ENCODE peak calls at places on chromosomes 1 and 21, in four cellular contexts. One of them, this sample, is unnamed.

GRCh38 chr1:194225781-194226180 is 1039.4 kb upstream of the B3GALT2 start:
- DNase-seq in lower lobe of right lung: no peak
- DNase-seq in pancreas: no peak
- DNase-seq in kidney: no peak
- DNase-seq in this sample: no peak

GRCh38 chr1:158180741-158181576 is at the start of gene CD1D:
- DNase-seq in kidney: peak; percentile 80
- DNase-seq in lower lobe of right lung: peak; percentile 69
- DNase-seq in pancreas: no peak
- DNase-seq in this sample: peak; percentile 34

GRCh38 chr1:167995038-167995437 is 58.2 kb upstream of the MPC2 start:
- DNase-seq in lower lobe of right lung: no peak
- DNase-seq in pancreas: no peak
- DNase-seq in kidney: no peak
- DNase-seq in this sample: no peak

GRCh38 chr1:177928194-177928593 is 41.7 kb downstream of the SEC16B start:
- DNase-seq in lower lobe of right lung: no peak
- DNase-seq in kidney: no peak
- DNase-seq in pancreas: no peak
- DNase-seq in this sample: no peak

GRCh38 chr1:18946550-18947381 is 9.7 kb downstream of the IFFO2 start:
- DNase-seq in lower lobe of right lung: peak; percentile 50
- DNase-seq in kidney: peak; percentile 61
- DNase-seq in pancreas: no peak
- DNase-seq in this sample: no peak

GRCh38 chr21:41601573-41602371 is 93.8 kb upstream of the TMPRSS2 start:
- DNase-seq in kidney: peak; percentile 84
- DNase-seq in lower lobe of right lung: no peak
- DNase-seq in pancreas: no peak
- DNase-seq in this sample: no peak

GRCh38 chr1:22543679-22544078 is 19.6 kb upstream of the EPHA8 start:
- DNase-seq in lower lobe of right lung: no peak
- DNase-seq in pancreas: no peak
- DNase-seq in kidney: no peak
- DNase-seq in this sample: no peak

GRCh38 chr1:86788300-86789206 is 84.2 kb downstream of the SH3GLB1 start:
- DNase-seq in lower lobe of right lung: peak; percentile 49
- DNase-seq in kidney: peak; percentile 68
- DNase-seq in pancreas: no peak
- DNase-seq in this sample: no peak

GRCh38 chr1:12434174-12434573 is 183.8 kb downstream of the DHRS3 start:
- DNase-seq in lower lobe of right lung: no peak
- DNase-seq in pancreas: no peak
- DNase-seq in kidney: no peak
- DNase-seq in this sample: no peak

GRCh38 chr1:27382950-27383627 is at the start of gene CD164L2:
- DNase-seq in pancreas: peak; percentile 72
- DNase-seq in kidney: peak; percentile 85
- DNase-seq in lower lobe of right lung: peak; percentile 84
- DNase-seq in this sample: peak; percentile 91

GRCh38 chr1:24418898-24419628 is 3.5 kb downstream of the NIPAL3 start:
- DNase-seq in lower lobe of right lung: peak; percentile 83
- DNase-seq in pancreas: no peak
- DNase-seq in kidney: peak; percentile 79
- DNase-seq in this sample: peak; percentile 82

GRCh38 chr1:207454046-207454964 is at the start of gene CR2:
- DNase-seq in pancreas: peak; percentile 48
- DNase-seq in lower lobe of right lung: peak; percentile 65
- DNase-seq in kidney: peak; percentile 79
- DNase-seq in this sample: peak; percentile 82

GRCh38 chr1:198449281-198449680 is 91.2 kb downstream of the ATP6V1G3 start:
- DNase-seq in lower lobe of right lung: no peak
- DNase-seq in kidney: no peak
- DNase-seq in pancreas: no peak
- DNase-seq in this sample: no peak

GRCh38 chr1:45542591-45542990 is 8.0 kb upstream of the AKR1A1 start:
- DNase-seq in pancreas: no peak
- DNase-seq in kidney: no peak
- DNase-seq in lower lobe of right lung: peak; percentile 47
- DNase-seq in this sample: peak; percentile 66

GRCh38 chr1:63127376-63127775 is 195.0 kb upstream of the FOXD3 start:
- DNase-seq in pancreas: no peak
- DNase-seq in lower lobe of right lung: no peak
- DNase-seq in kidney: no peak
- DNase-seq in this sample: no peak

GRCh38 chr1:225888898-225889690 is at the start of gene LEFTY1:
- DNase-seq in kidney: peak; percentile 71
- DNase-seq in pancreas: no peak
- DNase-seq in lower lobe of right lung: peak; percentile 34
- DNase-seq in this sample: peak; percentile 83

GRCh38 chr1:190453550-190453949 is 24.1 kb downstream of the BRINP3 start:
- DNase-seq in kidney: no peak
- DNase-seq in pancreas: no peak
- DNase-seq in lower lobe of right lung: no peak
- DNase-seq in this sample: no peak

GRCh38 chr1:154557939-154558609 is 388 bp downstream of the UBE2Q1 start:
- DNase-seq in lower lobe of right lung: peak; percentile 82
- DNase-seq in pancreas: peak; percentile 50
- DNase-seq in kidney: peak; percentile 92
- DNase-seq in this sample: peak; percentile 56

GRCh38 chr1:107867892-107868291 is 97.1 kb downstream of the VAV3 start:
- DNase-seq in lower lobe of right lung: no peak
- DNase-seq in pancreas: no peak
- DNase-seq in kidney: no peak
- DNase-seq in this sample: no peak

GRCh38 chr1:58618303-58618702 is 41.3 kb upstream of the TACSTD2 start:
- DNase-seq in lower lobe of right lung: peak; percentile 55
- DNase-seq in pancreas: peak; percentile 7
- DNase-seq in kidney: no peak
- DNase-seq in this sample: peak; percentile 7

GRCh38 chr1:8746554-8746953 is 70.9 kb downstream of the RERE start:
- DNase-seq in kidney: no peak
- DNase-seq in pancreas: no peak
- DNase-seq in lower lobe of right lung: no peak
- DNase-seq in this sample: no peak

GRCh38 chr1:155872527-155872926 is 13.2 kb downstream of the SYT11 start:
- DNase-seq in pancreas: no peak
- DNase-seq in kidney: no peak
- DNase-seq in lower lobe of right lung: no peak
- DNase-seq in this sample: no peak

GRCh38 chr1:155471891-155472290 is 90.7 kb downstream of the ASH1L start:
- DNase-seq in pancreas: no peak
- DNase-seq in lower lobe of right lung: no peak
- DNase-seq in kidney: no peak
- DNase-seq in this sample: no peak

GRCh38 chr1:2405588-2406295 is 6.6 kb downstream of the PEX10 start:
- DNase-seq in pancreas: no peak
- DNase-seq in kidney: peak; percentile 73
- DNase-seq in lower lobe of right lung: no peak
- DNase-seq in this sample: no peak

GRCh38 chr1:2407991-2408275 is 4.4 kb downstream of the PEX10 start:
- DNase-seq in kidney: no peak
- DNase-seq in lower lobe of right lung: no peak
- DNase-seq in pancreas: no peak
- DNase-seq in this sample: no peak

GRCh38 chr1:2404890-2405511 is 7.4 kb downstream of the PEX10 start:
- DNase-seq in kidney: peak; percentile 74
- DNase-seq in lower lobe of right lung: no peak
- DNase-seq in pancreas: no peak
- DNase-seq in this sample: no peak

GRCh38 chr1:2407166-2407990 is 5.0 kb downstream of the PEX10 start:
- DNase-seq in pancreas: no peak
- DNase-seq in kidney: no peak
- DNase-seq in lower lobe of right lung: no peak
- DNase-seq in this sample: no peak

DNA sequence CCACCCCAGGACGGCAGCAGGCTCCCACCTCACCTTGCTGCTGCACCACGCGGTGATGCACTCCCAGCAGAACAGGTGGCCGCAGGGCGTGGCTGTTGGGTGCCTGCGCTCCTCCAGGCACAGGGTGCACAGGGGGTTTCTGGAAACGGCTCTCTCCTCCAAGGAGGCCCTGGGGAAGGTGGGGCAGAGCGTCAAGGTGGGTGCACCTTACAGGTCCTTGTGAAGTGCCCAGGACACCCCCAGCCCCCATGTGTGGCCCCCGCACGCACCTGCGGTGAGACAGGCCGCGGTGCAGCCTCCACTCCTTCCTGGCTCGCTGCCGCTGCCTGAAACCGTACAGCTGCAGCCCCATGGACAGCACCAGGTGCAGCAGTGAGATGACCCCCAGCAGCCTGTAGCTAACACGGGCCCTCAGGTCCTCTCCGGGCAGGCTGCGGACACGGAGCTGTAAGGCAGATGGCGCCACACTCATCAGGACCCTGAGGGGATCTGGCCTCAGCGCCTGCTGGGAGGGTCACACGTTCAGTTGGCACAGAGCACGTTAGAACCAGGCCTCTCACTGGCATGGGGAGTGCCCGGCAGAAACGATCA is 5.8 kb downstream of the PEX10 start:
- DNase-seq in lower lobe of right lung: no peak
- DNase-seq in kidney: peak; percentile 62
- DNase-seq in pancreas: no peak
- DNase-seq in this sample: no peak
- TF ChIP-seq CTCF in lower lobe of right lung: no peak
- TF ChIP-seq CTCF in kidney: no peak
- TF ChIP-seq CTCF in pancreas: no peak
- TF ChIP-seq CTCF in this sample: no peak

GRCh38 chr1:201267481-201268229 is 15.7 kb upstream of the PKP1 start:
- DNase-seq in pancreas: no peak
- DNase-seq in lower lobe of right lung: no peak
- DNase-seq in kidney: no peak
- DNase-seq in this sample: no peak

GRCh38 chr1:201269241-201269640 is 14.1 kb upstream of the PKP1 start:
- DNase-seq in kidney: no peak
- DNase-seq in pancreas: no peak
- DNase-seq in lower lobe of right lung: no peak
- DNase-seq in this sample: no peak

GRCh38 chr1:201269900-201270410 is 13.4 kb upstream of the PKP1 start:
- DNase-seq in kidney: peak; percentile 46
- DNase-seq in pancreas: no peak
- DNase-seq in lower lobe of right lung: no peak
- DNase-seq in this sample: no peak

GRCh38 chr1:201266774-201267173 is 16.5 kb upstream of the PKP1 start:
- DNase-seq in kidney: no peak
- DNase-seq in lower lobe of right lung: no peak
- DNase-seq in pancreas: no peak
- DNase-seq in this sample: no peak

GRCh38 chr1:201268604-201269151 is 14.6 kb upstream of the PKP1 start:
- DNase-seq in kidney: peak; percentile 69
- DNase-seq in pancreas: no peak
- DNase-seq in lower lobe of right lung: no peak
- DNase-seq in this sample: no peak
- H3K4me1 ChIP-seq in kidney: no peaks in the 10 kb centered on the region
- H3K4me1 ChIP-seq in pancreas: no peaks in the 10 kb centered on the region
- H3K4me1 ChIP-seq in lower lobe of right lung: no peaks in the 10 kb centered on the region
- H3K4me1 ChIP-seq in this sample: no peaks in the 10 kb centered on the region

GRCh38 chr1:35188578-35189392 is 4.2 kb downstream of the SFPQ start:
- DNase-seq in pancreas: peak; percentile 18
- DNase-seq in lower lobe of right lung: no peak
- DNase-seq in kidney: no peak
- DNase-seq in this sample: no peak

GRCh38 chr1:35192853-35193664 is at the start of gene SFPQ:
- DNase-seq in lower lobe of right lung: peak; percentile 94
- DNase-seq in pancreas: peak; percentile 97
- DNase-seq in kidney: peak; percentile 98
- DNase-seq in this sample: peak; percentile 99

GRCh38 chr1:35191429-35192055 is 1.4 kb downstream of the SFPQ start:
- DNase-seq in pancreas: no peak
- DNase-seq in lower lobe of right lung: no peak
- DNase-seq in kidney: no peak
- DNase-seq in this sample: no peak

GRCh38 chr1:35190784-35191183 is 2.2 kb downstream of the SFPQ start:
- DNase-seq in kidney: no peak
- DNase-seq in pancreas: no peak
- DNase-seq in lower lobe of right lung: no peak
- DNase-seq in this sample: no peak

GRCh38 chr1:35192056-35192852 is 691 bp downstream of the SFPQ start:
- DNase-seq in pancreas: peak; percentile 82
- DNase-seq in kidney: peak; percentile 95
- DNase-seq in lower lobe of right lung: peak; percentile 91
- DNase-seq in this sample: peak; percentile 89
- TF ChIP-seq CTCF in pancreas: no peak
- TF ChIP-seq CTCF in kidney: peak; percentile 20
- TF ChIP-seq CTCF in lower lobe of right lung: peak; percentile 26
- TF ChIP-seq CTCF in this sample: peak; percentile 11

DNA sequence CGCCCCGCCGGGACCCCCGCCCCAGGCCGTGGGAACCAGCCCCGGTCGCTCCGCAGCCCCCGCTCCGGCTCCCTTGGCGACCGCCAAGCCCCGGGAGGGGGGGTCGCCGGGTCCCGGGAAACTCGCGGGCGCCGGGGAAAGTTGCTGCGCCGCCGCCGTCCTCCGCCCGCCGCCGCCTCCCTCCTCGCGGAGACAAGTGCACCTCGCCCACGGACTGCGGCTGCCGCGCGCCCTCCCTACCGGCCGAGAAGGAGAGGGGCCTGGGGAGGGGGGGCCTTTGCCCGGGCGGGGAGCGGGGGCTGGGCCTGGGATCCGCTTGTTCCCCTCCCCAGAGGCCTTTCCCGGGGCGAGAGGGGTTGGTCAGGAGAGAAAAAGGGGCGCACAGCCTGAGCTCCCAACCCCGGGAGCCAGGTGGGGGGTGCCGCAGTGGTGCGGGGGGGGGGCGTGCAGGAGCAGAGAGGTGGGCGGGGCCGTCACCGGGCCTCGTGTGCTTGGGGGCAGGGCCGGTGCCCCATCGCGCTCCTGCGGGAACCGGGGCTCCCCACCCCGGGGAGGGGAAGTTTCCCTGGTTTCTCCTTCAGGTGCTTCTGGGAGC is 592 bp downstream of the AGRN start:
- DNase-seq in kidney: no peak
- DNase-seq in lower lobe of right lung: no peak
- DNase-seq in pancreas: no peak
- DNase-seq in this sample: no peak
- H3K4me1 ChIP-seq in kidney: peaks cover 8% of the 10 kb centered on the region
- H3K4me1 ChIP-seq in lower lobe of right lung: peaks cover 44% of the 10 kb centered on the region
- H3K4me1 ChIP-seq in pancreas: no peaks in the 10 kb centered on the region
- H3K4me1 ChIP-seq in this sample: peaks cover 16% of the 10 kb centered on the region

GRCh38 chr1:215181518-215181917 is 99.0 kb downstream of the KCNK2 start:
- DNase-seq in pancreas: no peak
- DNase-seq in lower lobe of right lung: no peak
- DNase-seq in kidney: no peak
- DNase-seq in this sample: no peak
- TF ChIP-seq CTCF in pancreas: no peak
- TF ChIP-seq CTCF in lower lobe of right lung: no peak
- TF ChIP-seq CTCF in kidney: no peak
- TF ChIP-seq CTCF in this sample: no peak